ENCODE peak calls at places on chromosomes 13 and 19, in five cellular contexts. S is upper lobe of right lung, C is colonic mucosa, F is astrocyte, O is thyroid gland. J is an unnamed sample.

GRCh38 chr19:36152061-36152885 is at the start of gene COX7A1:
- DNase-seq in S (peak; percentile 75), C (no peak), F (no peak), O (peak; percentile 68), J (peak; percentile 29)

GRCh38 chr13:109857325-109857724 is 70.9 kb upstream of the IRS2 start:
- DNase-seq in S (no peak), C (no peak), F (no peak), O (no peak), J (no peak)

GRCh38 chr19:53598361-53598760 is 33.4 kb upstream of the DPRX start:
- DNase-seq in S (no peak), C (no peak), F (no peak), O (no peak), J (no peak)

GRCh38 chr19:12800873-12801465 is 631 bp downstream of the PRDX2 start:
- DNase-seq in S (no peak), C (peak; percentile 44), F (no peak), O (peak; percentile 26), J (peak; percentile 71)

GRCh38 chr19:18588611-18589379 is at the start of gene REX1BD:
- DNase-seq in S (peak; percentile 92), C (peak; percentile 85), F (peak; percentile 59), O (peak; percentile 71), J (peak; percentile 75)

GRCh38 chr13:53242015-53242414 is 213.4 kb downstream of the OLFM4 start:
- DNase-seq in S (no peak), C (no peak), F (no peak), O (no peak), J (no peak)

GRCh38 chr13:51826606-51827005 is 18.4 kb downstream of the TMEM272 start:
- DNase-seq in S (no peak), C (no peak), F (no peak), O (no peak), J (no peak)

GRCh38 chr13:105627270-105627669 is 908.2 kb downstream of the EFNB2 start:
- DNase-seq in S (no peak), C (no peak), F (no peak), O (peak; percentile 66), J (no peak)

GRCh38 chr13:44694842-44695241 is 118.7 kb upstream of the TSC22D1 start:
- DNase-seq in S (no peak), C (no peak), F (no peak), O (no peak), J (no peak)

GRCh38 chr19:18112989-18113478 is 15.5 kb downstream of the MAST3 start:
- DNase-seq in S (peak; percentile 93), C (peak; percentile 96), F (peak; percentile 36), O (peak; percentile 84), J (peak; percentile 82)

GRCh38 chr13:87884874-87885273 is 213.7 kb downstream of the SLITRK5 start:
- DNase-seq in S (no peak), C (no peak), F (peak; percentile 53), O (no peak), J (no peak)

DNA sequence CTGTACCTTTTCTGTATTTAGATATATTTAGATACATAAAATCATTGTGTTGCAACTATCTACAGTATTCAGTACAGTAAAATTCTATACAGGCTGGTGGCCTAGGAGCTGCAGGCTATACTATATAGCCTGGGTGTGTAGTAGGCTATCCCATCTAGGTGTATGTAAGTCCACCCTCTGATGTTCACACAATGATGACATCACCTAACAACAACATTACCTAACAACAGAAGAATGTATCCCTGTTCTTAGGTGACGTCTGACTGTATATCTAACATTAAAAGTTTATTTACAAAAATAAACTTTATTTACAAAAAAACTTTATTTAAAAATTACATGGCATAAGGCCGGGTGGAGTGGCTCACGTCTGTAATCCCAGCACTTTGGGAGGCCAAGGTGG is 28.3 kb upstream of the ZFP30 start:
- DNase-seq in S (no peak), C (no peak), F (no peak), O (no peak), J (no peak)
- H3K9me3 ChIP-seq in S (peaks cover 8% of the 10 kb centered on the region), C (no peaks in the 10 kb centered on the region), F (peaks cover 6% of the 10 kb centered on the region), O (no peaks in the 10 kb centered on the region), J (no peaks in the 10 kb centered on the region)

GRCh38 chr19:6270076-6270745 is 9.6 kb downstream of the MLLT1 start:
- DNase-seq in S (no peak), C (no peak), F (no peak), O (no peak), J (no peak)
- H3K4me1 ChIP-seq in S (peaks cover 79% of the 10 kb centered on the region), C (peaks cover 10% of the 10 kb centered on the region), F (peaks cover 45% of the 10 kb centered on the region), O (peaks cover 55% of the 10 kb centered on the region), J (peaks cover 45% of the 10 kb centered on the region)

GRCh38 chr13:33125821-33126570 is 109.8 kb downstream of the KL start:
- DNase-seq in S (no peak), C (no peak), F (peak; percentile 97), O (peak; percentile 80), J (no peak)

GRCh38 chr13:33126909-33127607 is 110.8 kb downstream of the KL start:
- DNase-seq in S (no peak), C (no peak), F (peak; percentile 52), O (peak; percentile 62), J (no peak)

GRCh38 chr13:33129886-33130285 is 113.7 kb downstream of the KL start:
- DNase-seq in S (no peak), C (no peak), F (no peak), O (no peak), J (no peak)

GRCh38 chr13:33129094-33129832 is 113.0 kb downstream of the KL start:
- DNase-seq in S (no peak), C (no peak), F (no peak), O (no peak), J (peak; percentile 61)

GRCh38 chr13:33128134-33128533 is 111.9 kb downstream of the KL start:
- DNase-seq in S (no peak), C (no peak), F (no peak), O (no peak), J (no peak)
- H3K27ac ChIP-seq in S (peak overlapping the region; percentile 20), C (no peak overlapping the region), F (no peak overlapping the region), O (peak overlapping the region; percentile 88), J (no peak overlapping the region)

DNA sequence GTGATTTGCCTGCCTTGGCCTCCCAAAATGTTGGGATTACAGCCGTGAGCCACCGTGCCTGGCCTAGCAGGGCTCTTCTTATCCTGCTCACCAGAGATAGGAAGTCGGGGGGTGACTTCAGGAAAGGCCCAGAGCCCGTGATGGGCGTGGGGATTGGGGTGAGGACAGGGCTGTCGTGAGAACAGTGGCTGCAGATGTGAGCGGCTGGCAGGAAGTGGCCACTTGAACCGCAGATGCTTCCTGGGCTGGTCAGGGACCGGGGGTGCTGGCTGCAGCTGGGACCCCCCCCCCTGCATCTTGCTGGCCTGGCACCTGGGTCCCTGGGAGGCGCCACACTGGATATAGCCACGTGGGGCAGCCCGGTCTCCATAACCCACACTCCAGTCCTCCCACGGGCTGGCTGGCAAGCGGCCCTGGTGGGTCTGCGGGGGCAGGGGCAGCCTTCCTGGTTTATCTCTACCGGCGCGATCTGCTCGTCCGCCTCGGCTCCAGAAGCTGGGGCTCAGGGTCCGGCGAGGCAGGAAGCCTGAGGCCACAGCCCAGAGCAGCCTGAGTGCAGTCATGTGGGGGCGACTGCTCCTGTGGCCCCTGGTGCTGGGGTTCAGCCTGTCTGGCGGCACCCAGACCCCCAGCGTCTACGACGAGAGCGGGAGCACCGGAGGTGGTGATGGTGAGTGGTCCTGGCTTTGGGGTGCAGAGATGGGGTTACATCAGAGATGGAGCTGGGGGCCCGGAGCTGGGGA is at the start of gene F2RL3:
- DNase-seq in S (peak; percentile 79), C (peak; percentile 56), F (peak; percentile 2), O (peak; percentile 43), J (peak; percentile 64)
- H3K9me3 ChIP-seq in S (no peaks in the 10 kb centered on the region), C (no peaks in the 10 kb centered on the region), F (no peaks in the 10 kb centered on the region), O (no peaks in the 10 kb centered on the region), J (no peaks in the 10 kb centered on the region)

GRCh38 chr19:3104708-3104983 is 10.5 kb downstream of the GNA11 start:
- DNase-seq in S (no peak), C (no peak), F (no peak), O (no peak), J (peak; percentile 53)
- H3K4me1 ChIP-seq in S (peaks cover 28% of the 10 kb centered on the region), C (peaks cover 20% of the 10 kb centered on the region), F (no peaks in the 10 kb centered on the region), O (peaks cover 57% of the 10 kb centered on the region), J (peaks cover 9% of the 10 kb centered on the region)